ENCODE peak calls at places on chromosomes 2 and 18, in ten cellular contexts. One of them, this sample, is unnamed.

GRCh38 chr2:240337028-240337427 is 98.4 kb upstream of the GPC1 start:
- DNase-seq in NCI-H1105 treated with DMSO at 0.1 percent for 48 hours: no peak
- DNase-seq in T1000: no peak
- DNase-seq in naive thymus-derived CD8-positive, alpha-beta T cell: no peak
- DNase-seq in effector memory CD4-positive, alpha-beta T cell: no peak
- DNase-seq in cardiac fibroblast: no peak
- DNase-seq in dorsolateral prefrontal cortex: no peak
- DNase-seq in substantia nigra: no peak
- DNase-seq in iPS DF 19.7: no peak
- DNase-seq in NCI-H510A: no peak
- DNase-seq in this sample: no peak

GRCh38 chr2:127330753-127331152 is 36.8 kb upstream of the ERCC3 start:
- DNase-seq in naive thymus-derived CD8-positive, alpha-beta T cell: no peak
- DNase-seq in NCI-H510A: no peak
- DNase-seq in T1000: no peak
- DNase-seq in iPS DF 19.7: no peak
- DNase-seq in cardiac fibroblast: no peak
- DNase-seq in dorsolateral prefrontal cortex: no peak
- DNase-seq in substantia nigra: no peak
- DNase-seq in effector memory CD4-positive, alpha-beta T cell: no peak
- DNase-seq in NCI-H1105 treated with DMSO at 0.1 percent for 48 hours: no peak
- DNase-seq in this sample: no peak

GRCh38 chr2:126934803-126935202 is 36.1 kb downstream of the TEX51 start:
- DNase-seq in NCI-H510A: peak
- DNase-seq in iPS DF 19.7: no peak
- DNase-seq in naive thymus-derived CD8-positive, alpha-beta T cell: no peak
- DNase-seq in NCI-H1105 treated with DMSO at 0.1 percent for 48 hours: no peak
- DNase-seq in dorsolateral prefrontal cortex: no peak
- DNase-seq in substantia nigra: no peak
- DNase-seq in effector memory CD4-positive, alpha-beta T cell: no peak
- DNase-seq in T1000: no peak
- DNase-seq in cardiac fibroblast: no peak
- DNase-seq in this sample: no peak

GRCh38 chr2:233828546-233829192 is 25.7 kb downstream of the HJURP start:
- DNase-seq in NCI-H1105 treated with DMSO at 0.1 percent for 48 hours: no peak
- DNase-seq in substantia nigra: no peak
- DNase-seq in naive thymus-derived CD8-positive, alpha-beta T cell: no peak
- DNase-seq in cardiac fibroblast: no peak
- DNase-seq in effector memory CD4-positive, alpha-beta T cell: no peak
- DNase-seq in dorsolateral prefrontal cortex: no peak
- DNase-seq in NCI-H510A: no peak
- DNase-seq in iPS DF 19.7: no peak
- DNase-seq in T1000: no peak
- DNase-seq in this sample: no peak

GRCh38 chr2:217316743-217317142 is 456.9 kb upstream of the TNP1 start:
- DNase-seq in NCI-H1105 treated with DMSO at 0.1 percent for 48 hours: no peak
- DNase-seq in substantia nigra: no peak
- DNase-seq in effector memory CD4-positive, alpha-beta T cell: no peak
- DNase-seq in iPS DF 19.7: no peak
- DNase-seq in NCI-H510A: no peak
- DNase-seq in cardiac fibroblast: peak
- DNase-seq in naive thymus-derived CD8-positive, alpha-beta T cell: no peak
- DNase-seq in T1000: no peak
- DNase-seq in dorsolateral prefrontal cortex: no peak
- DNase-seq in this sample: no peak

GRCh38 chr18:7846315-7846714 is 279.2 kb downstream of the PTPRM start:
- DNase-seq in effector memory CD4-positive, alpha-beta T cell: no peak
- DNase-seq in T1000: no peak
- DNase-seq in NCI-H1105 treated with DMSO at 0.1 percent for 48 hours: no peak
- DNase-seq in dorsolateral prefrontal cortex: no peak
- DNase-seq in iPS DF 19.7: no peak
- DNase-seq in naive thymus-derived CD8-positive, alpha-beta T cell: no peak
- DNase-seq in cardiac fibroblast: no peak
- DNase-seq in substantia nigra: no peak
- DNase-seq in NCI-H510A: no peak
- DNase-seq in this sample: no peak

GRCh38 chr2:104914509-104914908 is 60.6 kb downstream of the POU3F3 start:
- DNase-seq in T1000: no peak
- DNase-seq in dorsolateral prefrontal cortex: no peak
- DNase-seq in substantia nigra: no peak
- DNase-seq in NCI-H510A: no peak
- DNase-seq in naive thymus-derived CD8-positive, alpha-beta T cell: no peak
- DNase-seq in effector memory CD4-positive, alpha-beta T cell: no peak
- DNase-seq in cardiac fibroblast: no peak
- DNase-seq in iPS DF 19.7: no peak
- DNase-seq in NCI-H1105 treated with DMSO at 0.1 percent for 48 hours: no peak
- DNase-seq in this sample: no peak

GRCh38 chr18:45619062-45619825 is 4.0 kb downstream of the SLC14A2 start:
- DNase-seq in effector memory CD4-positive, alpha-beta T cell: no peak
- DNase-seq in dorsolateral prefrontal cortex: no peak
- DNase-seq in naive thymus-derived CD8-positive, alpha-beta T cell: no peak
- DNase-seq in T1000: no peak
- DNase-seq in substantia nigra: no peak
- DNase-seq in NCI-H1105 treated with DMSO at 0.1 percent for 48 hours: no peak
- DNase-seq in cardiac fibroblast: no peak
- DNase-seq in NCI-H510A: no peak
- DNase-seq in iPS DF 19.7: no peak
- DNase-seq in this sample: no peak

This sample was measured in COR-L47.